ENCODE peak calls at places on chromosomes 4 and X, in seven cellular contexts. V is effector memory CD4-positive, alpha-beta T cell; M is heart left ventricle; O is lung; Y is cardiac muscle cell; D is sigmoid colon; R is fibroblast of lung. I is an unnamed sample.

GRCh38 chr4:152661649-152662048 is 18.1 kb downstream of the TMEM154 start:
- DNase-seq in V (no peak), M (no peak), O (no peak), Y (no peak), D (no peak), R (no peak), I (no peak)

GRCh38 chrX:50448565-50448964 is 22.1 kb downstream of the DGKK start:
- DNase-seq in V (no peak), M (no peak), O (no peak), Y (no peak), D (no peak), R (no peak), I (no peak)

GRCh38 chr4:122602277-122603142 is 18.4 kb downstream of the IL21 start:
- DNase-seq in V (no peak), M (no peak), O (no peak), Y (peak), D (no peak), R (peak), I (peak)

GRCh38 chrX:131201986-131202385 is 87.1 kb downstream of the IGSF1 start:
- DNase-seq in V (no peak), M (no peak), O (no peak), Y (no peak), D (no peak), R (no peak), I (no peak)

GRCh38 chrX:68698955-68699354 is 51.5 kb downstream of the STARD8 start:
- DNase-seq in V (no peak), M (no peak), O (no peak), Y (no peak), D (no peak), R (no peak), I (no peak)

GRCh38 chr4:150104401-150105027 is 26.3 kb downstream of the DCLK2 start:
- DNase-seq in V (no peak), M (no peak), O (no peak), Y (no peak), D (no peak), R (no peak), I (peak)

GRCh38 chrX:119288890-119289393 is 52.9 kb downstream of the PGRMC1 start:
- DNase-seq in V (no peak), M (no peak), O (no peak), Y (no peak), D (no peak), R (no peak), I (no peak)

GRCh38 chr4:174107749-174108354 is 175.6 kb downstream of the FBXO8 start:
- DNase-seq in V (no peak), M (no peak), O (no peak), Y (no peak), D (no peak), R (no peak), I (no peak)

GRCh38 chrX:27883468-27884092 is 75.8 kb downstream of the MAGEB10 start:
- DNase-seq in V (no peak), M (no peak), O (no peak), Y (no peak), D (no peak), R (peak), I (no peak)

GRCh38 chr4:8915201-8916200 is 43.9 kb upstream of the HMX1 start:
- DNase-seq in V (no peak), M (no peak), O (no peak), Y (no peak), D (peak), R (no peak), I (no peak)

GRCh38 chrX:110086162-110086915 is 83.4 kb downstream of the TMEM164 start:
- DNase-seq in V (no peak), M (no peak), O (no peak), Y (no peak), D (no peak), R (peak), I (peak)

GRCh38 chr4:180635276-180635675 is 1607.9 kb upstream of the TENM3 start:
- DNase-seq in V (no peak), M (no peak), O (no peak), Y (no peak), D (no peak), R (peak), I (no peak)

DNA sequence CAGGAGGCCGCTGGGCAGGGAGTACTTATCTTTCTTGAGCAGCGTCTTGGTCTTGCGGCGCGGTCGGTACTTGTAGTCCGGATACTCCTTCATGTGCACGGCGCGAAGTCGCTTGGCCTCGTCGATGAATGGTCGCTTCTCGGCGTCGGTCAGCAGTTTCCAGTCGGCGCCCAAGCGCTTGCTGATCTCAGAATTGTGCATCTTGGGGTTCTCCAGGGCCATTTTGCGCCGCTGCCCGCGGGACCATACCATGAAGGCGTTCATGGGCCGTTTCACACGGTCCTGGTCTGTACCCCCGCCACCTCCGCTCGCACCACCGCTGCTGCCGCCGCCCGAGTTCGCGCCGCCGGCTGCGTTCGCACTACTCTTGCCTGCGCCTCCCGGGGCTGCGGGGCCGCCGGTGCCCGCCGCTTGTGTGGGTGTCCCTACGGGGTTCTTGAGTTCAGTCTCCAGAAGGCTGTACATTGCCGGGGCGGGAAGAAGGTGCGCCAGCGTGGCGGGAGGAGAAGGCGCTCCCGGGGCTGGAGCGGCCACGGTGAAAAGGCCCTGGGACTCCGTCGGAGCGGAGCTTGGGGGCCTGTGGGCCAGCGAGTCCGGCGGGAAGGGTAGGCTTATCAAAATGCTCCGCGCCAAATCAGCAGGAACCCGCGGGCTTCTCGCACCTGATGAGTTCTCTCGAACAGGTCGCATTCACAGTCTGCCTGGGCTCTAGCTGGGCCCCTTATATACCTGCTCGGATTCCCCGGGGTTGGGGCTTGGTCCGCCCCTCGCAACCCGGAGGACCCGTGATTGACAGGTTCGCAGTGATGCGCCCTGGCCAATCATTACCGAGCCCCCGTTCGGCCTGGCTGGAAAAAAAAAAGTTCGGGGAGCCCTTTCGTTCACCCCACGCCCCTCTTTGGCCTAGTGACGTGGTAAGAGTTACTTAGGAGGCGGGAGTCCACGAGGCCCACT is at the start of gene SOX3:
- DNase-seq in V (no peak), M (no peak), O (no peak), Y (no peak), D (no peak), R (no peak), I (no peak)
- H3K4me3 ChIP-seq in V (no peak), M (no peak), O (no peak), Y (peak), D (no peak), R (no peak), I (no peak)

DNA sequence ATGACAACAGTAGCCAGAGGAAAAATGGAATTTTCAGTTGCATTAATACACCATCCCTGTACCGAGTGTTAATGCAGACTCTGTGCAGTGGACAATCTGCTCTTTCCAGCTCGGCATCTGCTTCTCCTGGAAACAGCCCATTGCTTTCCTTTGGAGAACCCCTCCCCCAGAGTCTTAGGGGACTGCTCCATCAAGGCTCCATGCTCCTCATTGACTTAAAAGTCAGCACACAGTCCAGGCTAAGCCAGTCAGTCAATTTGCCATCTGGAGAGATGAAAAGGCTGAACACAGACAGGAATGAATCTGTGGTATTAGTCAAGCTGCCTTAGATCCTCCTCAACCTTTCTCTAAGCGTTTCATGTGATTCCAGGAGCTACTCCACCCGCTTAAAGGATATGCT is 20.3 kb downstream of the ATP8A1 start:
- DNase-seq in V (no peak), M (no peak), O (no peak), Y (no peak), D (no peak), R (no peak), I (no peak)
- H3K4me3 ChIP-seq in V (no peak), M (no peak), O (no peak), Y (no peak), D (no peak), R (no peak), I (no peak)

GRCh38 chr4:76896048-76896447 is 1.9 kb downstream of the SOWAHB start:
- DNase-seq in V (no peak), M (no peak), O (no peak), Y (no peak), D (no peak), R (no peak), I (no peak)
- H3K4me3 ChIP-seq in V (no peak), M (no peak), O (no peak), Y (no peak), D (no peak), R (no peak), I (no peak)

GRCh38 chr4:2451036-2451520 is 17.8 kb upstream of the RNF4 start:
- DNase-seq in V (no peak), M (no peak), O (no peak), Y (no peak), D (peak), R (no peak), I (no peak)
- H3K4me3 ChIP-seq in V (no peak), M (no peak), O (no peak), Y (no peak), D (no peak), R (no peak), I (no peak)

GRCh38 chrX:13837290-13837745 is 20.4 kb upstream of the GPM6B start:
- DNase-seq in V (no peak), M (no peak), O (no peak), Y (no peak), D (no peak), R (peak), I (no peak)
- H3K4me3 ChIP-seq in V (no peak), M (no peak), O (no peak), Y (no peak), D (no peak), R (no peak), I (no peak)

GRCh38 chrX:40145670-40146470 is 48.1 kb upstream of the BCOR start:
- DNase-seq in V (no peak), M (no peak), O (no peak), Y (no peak), D (no peak), R (no peak), I (no peak)
- H3K4me3 ChIP-seq in V (peak), M (peak), O (no peak), Y (peak), D (peak), R (peak), I (peak)

GRCh38 chr4:73885570-73886230 is 16.5 kb downstream of the CXCL1 start:
- DNase-seq in V (no peak), M (no peak), O (no peak), Y (no peak), D (no peak), R (peak), I (peak)
- H3K4me3 ChIP-seq in V (no peak), M (no peak), O (no peak), Y (no peak), D (no peak), R (no peak), I (no peak)

DNA sequence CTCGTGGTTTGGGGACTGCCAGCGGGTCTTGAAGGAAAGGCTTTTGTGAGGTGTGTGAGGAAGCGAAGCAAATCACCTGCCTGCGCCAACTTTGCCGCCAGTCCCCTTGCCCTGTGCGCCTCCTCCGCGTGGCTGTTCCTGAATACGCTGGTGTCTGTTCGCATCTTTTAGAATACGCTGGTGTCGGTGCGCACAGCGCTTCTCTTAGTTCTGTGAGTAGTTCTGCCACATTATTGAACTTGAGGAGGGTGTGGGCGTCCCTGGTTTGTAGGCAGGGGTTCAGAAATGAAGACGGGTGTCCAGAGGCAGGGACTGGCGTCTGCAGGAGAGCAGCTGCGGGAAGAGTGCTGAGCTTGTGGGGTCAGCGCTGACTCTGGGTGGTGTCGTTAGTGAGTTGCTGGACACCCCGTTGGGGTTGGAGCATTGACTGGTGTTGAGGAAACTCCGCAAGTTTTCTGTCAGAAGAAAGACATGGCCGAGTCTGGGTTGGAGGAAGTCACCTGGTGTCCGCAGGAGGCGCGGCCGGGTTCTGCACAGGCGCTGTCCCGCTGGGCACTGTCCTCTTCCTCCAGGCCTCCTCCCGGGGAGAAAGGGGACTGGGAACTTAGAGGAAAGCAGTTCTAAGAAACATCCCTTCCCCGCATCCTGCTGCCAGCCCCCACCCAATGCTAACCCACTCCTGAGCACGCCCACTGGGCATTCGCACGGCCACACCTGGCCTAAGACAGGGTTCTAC is 952 bp downstream of the ZNF718 start:
- DNase-seq in V (no peak), M (peak), O (peak), Y (peak), D (no peak), R (peak), I (peak)
- H3K4me3 ChIP-seq in V (peak), M (peak), O (peak), Y (peak), D (peak), R (peak), I (peak)